ENCODE peak calls at places on chromosomes 7 and 10, in eight cellular contexts. K, X, C, Q, H, T, A and Y are unnamed samples.

GRCh38 chr10:29244978-29245377 is 43.9 kb upstream of the LYZL1 start:
- DNase-seq in K (no peak), X (no peak), C (no peak), Q (no peak), H (no peak), T (no peak), A (no peak), Y (no peak)

GRCh38 chr7:94908204-94909022 is 1.0 kb downstream of the PPP1R9A start:
- DNase-seq in K (peak), X (peak), C (no peak), Q (peak), H (peak), T (peak), A (peak), Y (peak)

GRCh38 chr10:815338-816104 is 116.0 kb downstream of the LARP4B start:
- DNase-seq in K (no peak), X (no peak), C (no peak), Q (no peak), H (no peak), T (no peak), A (no peak), Y (no peak)

GRCh38 chr7:142569851-142570250 is 179.4 kb upstream of the PRSS1 start:
- DNase-seq in K (no peak), X (no peak), C (no peak), Q (no peak), H (no peak), T (no peak), A (no peak), Y (no peak)

GRCh38 chr7:128063025-128063560 is 31.9 kb upstream of the LRRC4 start:
- DNase-seq in K (no peak), X (no peak), C (no peak), Q (no peak), H (no peak), T (no peak), A (no peak), Y (no peak)

GRCh38 chr10:100104300-100104699 is 22.6 kb upstream of the CPN1 start:
- DNase-seq in K (no peak), X (no peak), C (no peak), Q (no peak), H (no peak), T (no peak), A (no peak), Y (no peak)

GRCh38 chr7:35605760-35606159 is 89.2 kb downstream of the HERPUD2 start:
- DNase-seq in K (no peak), X (no peak), C (no peak), Q (no peak), H (no peak), T (no peak), A (no peak), Y (no peak)

GRCh38 chr7:4880218-4880617 is 3.3 kb downstream of the RADIL start:
- DNase-seq in K (no peak), X (no peak), C (no peak), Q (no peak), H (no peak), T (no peak), A (no peak), Y (peak)

GRCh38 chr7:34838329-34838728 is 180.3 kb downstream of the NPSR1 start:
- DNase-seq in K (no peak), X (no peak), C (no peak), Q (no peak), H (no peak), T (no peak), A (no peak), Y (no peak)

GRCh38 chr7:117124585-117125220 is 171.4 kb downstream of the ST7 start:
- DNase-seq in K (no peak), X (no peak), C (peak), Q (no peak), H (peak), T (peak), A (no peak), Y (no peak)

GRCh38 chr10:116802474-116802873 is 46.8 kb upstream of the ENO4 start:
- DNase-seq in K (no peak), X (no peak), C (no peak), Q (no peak), H (no peak), T (no peak), A (no peak), Y (no peak)

GRCh38 chr10:110396284-110396651 is 91.5 kb upstream of the SMNDC1 start:
- DNase-seq in K (no peak), X (no peak), C (no peak), Q (no peak), H (no peak), T (no peak), A (no peak), Y (no peak)

GRCh38 chr7:40301486-40302065 is 166.8 kb downstream of the SUGCT start:
- DNase-seq in K (no peak), X (no peak), C (no peak), Q (no peak), H (no peak), T (no peak), A (no peak), Y (no peak)

GRCh38 chr10:3825244-3825643 is 40.2 kb upstream of the KLF6 start:
- DNase-seq in K (no peak), X (no peak), C (no peak), Q (no peak), H (no peak), T (no peak), A (no peak), Y (no peak)

GRCh38 chr10:89074120-89074519 is 83.5 kb downstream of the FAS start:
- DNase-seq in K (no peak), X (no peak), C (no peak), Q (no peak), H (peak), T (no peak), A (no peak), Y (no peak)

GRCh38 chr10:111079241-111079760 is 2.5 kb downstream of the ADRA2A start:
- DNase-seq in K (no peak), X (no peak), C (no peak), Q (no peak), H (no peak), T (no peak), A (no peak), Y (no peak)

GRCh38 chr10:93821051-93821772 is 63.5 kb downstream of the LGI1 start:
- DNase-seq in K (peak), X (no peak), C (no peak), Q (no peak), H (no peak), T (no peak), A (no peak), Y (no peak)

GRCh38 chr7:151798851-151799428 is 78.0 kb downstream of the PRKAG2 start:
- DNase-seq in K (no peak), X (no peak), C (no peak), Q (no peak), H (no peak), T (no peak), A (no peak), Y (peak)

GRCh38 chr7:51227861-51228260 is 88.7 kb downstream of the COBL start:
- DNase-seq in K (no peak), X (no peak), C (no peak), Q (no peak), H (no peak), T (no peak), A (no peak), Y (no peak)

GRCh38 chr7:71486856-71487628 is 355.1 kb downstream of the GALNT17 start:
- DNase-seq in K (no peak), X (no peak), C (no peak), Q (no peak), H (peak), T (no peak), A (no peak), Y (no peak)

GRCh38 chr7:33806284-33807157 is 98.8 kb upstream of the BMPER start:
- DNase-seq in K (no peak), X (no peak), C (no peak), Q (no peak), H (peak), T (no peak), A (no peak), Y (no peak)

GRCh38 chr7:152411389-152411788 is 24.4 kb downstream of the KMT2C start:
- DNase-seq in K (no peak), X (no peak), C (no peak), Q (no peak), H (no peak), T (no peak), A (no peak), Y (no peak)

GRCh38 chr10:92712016-92712889 is 22.5 kb downstream of the HHEX start:
- DNase-seq in K (peak), X (no peak), C (no peak), Q (no peak), H (no peak), T (no peak), A (no peak), Y (no peak)

GRCh38 chr7:44062903-44063295 is 2.5 kb downstream of the PGAM2 start:
- DNase-seq in K (no peak), X (no peak), C (no peak), Q (no peak), H (peak), T (no peak), A (no peak), Y (no peak)

GRCh38 chr10:61271127-61271780 is 181.9 kb downstream of the TMEM26 start:
- DNase-seq in K (no peak), X (no peak), C (no peak), Q (no peak), H (no peak), T (no peak), A (no peak), Y (no peak)

GRCh38 chr10:29714096-29714874 is 79.5 kb upstream of the SVIL start:
- DNase-seq in K (no peak), X (no peak), C (no peak), Q (no peak), H (no peak), T (no peak), A (no peak), Y (no peak)

GRCh38 chr10:114301951-114302710 is 63.1 kb downstream of the VWA2 start:
- DNase-seq in K (no peak), X (no peak), C (no peak), Q (no peak), H (peak), T (no peak), A (no peak), Y (no peak)

GRCh38 chr10:89426230-89426868 is 12.0 kb downstream of the IFIT5 start:
- DNase-seq in K (peak), X (peak), C (no peak), Q (no peak), H (no peak), T (no peak), A (peak), Y (no peak)

GRCh38 chr7:38796636-38797501 is 112.1 kb downstream of the VPS41 start:
- DNase-seq in K (peak), X (peak), C (no peak), Q (peak), H (no peak), T (peak), A (peak), Y (peak)

GRCh38 chr7:35695987-35696386 is 1.1 kb upstream of the HERPUD2 start:
- DNase-seq in K (no peak), X (no peak), C (no peak), Q (no peak), H (no peak), T (no peak), A (no peak), Y (no peak)

GRCh38 chr7:30977896-30978564 is 14.3 kb downstream of the GHRHR start:
- DNase-seq in K (peak), X (no peak), C (no peak), Q (no peak), H (peak), T (no peak), A (no peak), Y (no peak)

GRCh38 chr7:152735443-152736004 is 24.0 kb upstream of the ACTR3B start:
- DNase-seq in K (no peak), X (no peak), C (no peak), Q (no peak), H (no peak), T (no peak), A (no peak), Y (no peak)

GRCh38 chr7:29563590-29564454 is at the start of gene PRR15:
- DNase-seq in K (peak), X (no peak), C (no peak), Q (peak), H (peak), T (peak), A (peak), Y (no peak)

GRCh38 chr7:2066251-2066919 is 166.4 kb downstream of the MAD1L1 start:
- DNase-seq in K (no peak), X (no peak), C (no peak), Q (no peak), H (no peak), T (no peak), A (no peak), Y (no peak)

GRCh38 chr10:51198170-51198569 is 123.9 kb downstream of the PRKG1 start:
- DNase-seq in K (no peak), X (no peak), C (no peak), Q (no peak), H (no peak), T (no peak), A (no peak), Y (no peak)